ENCODE peak calls at places on chromosomes 2 and 18, in eight cellular contexts. Y, U, E, D, Q, N, L and H are unnamed samples.

GRCh38 chr2:182049783-182050182 is 64.1 kb downstream of the PPP1R1C start:
- ATAC-seq in Y (no peak), L (no peak), N (no peak), E (no peak), U (no peak), Q (peak), D (no peak), H (no peak)

GRCh38 chr2:20617081-20617575 is 33.8 kb downstream of the HS1BP3 start:
- ATAC-seq in Y (no peak), E (no peak), U (peak), N (no peak), D (peak), Q (peak), L (peak), H (no peak)

GRCh38 chr2:108825254-108825653 is 38.7 kb downstream of the CCDC138 start:
- ATAC-seq in N (no peak), E (no peak), U (no peak), D (no peak), L (no peak), Q (no peak), Y (no peak), H (no peak)

GRCh38 chr18:36325846-36326245 is 28.3 kb downstream of the FHOD3 start:
- ATAC-seq in Q (no peak), Y (no peak), D (no peak), L (no peak), N (no peak), U (no peak), E (no peak), H (no peak)

GRCh38 chr2:234952270-234953115 is 676 bp downstream of the SH3BP4 start:
- ATAC-seq in N (peak), L (no peak), U (peak), E (peak), Y (peak), D (peak), Q (peak), H (peak)

GRCh38 chr2:120522151-120522751 is 176.3 kb downstream of the INHBB start:
- ATAC-seq in D (no peak), L (no peak), U (no peak), E (no peak), N (no peak), Q (peak), Y (no peak), H (no peak)

GRCh38 chr2:69601179-69601612 is 42.3 kb downstream of the AAK1 start:
- ATAC-seq in Q (peak), E (peak), N (peak), D (peak), Y (peak), L (peak), U (peak), H (no peak)

GRCh38 chr2:37827911-37828411 is 97.1 kb upstream of the RMDN2 start:
- ATAC-seq in E (no peak), L (no peak), Q (no peak), N (no peak), Y (no peak), U (no peak), D (peak), H (no peak)

GRCh38 chr2:88654714-88655113 is 27.4 kb upstream of the EIF2AK3 start:
- ATAC-seq in D (no peak), N (no peak), L (no peak), Q (no peak), U (no peak), Y (no peak), E (no peak), H (no peak)

GRCh38 chr2:200587007-200587616 is 1.3 kb downstream of the AOX1 start:
- ATAC-seq in N (no peak), L (no peak), U (peak), Y (no peak), E (no peak), D (no peak), Q (no peak), H (no peak)